ENCODE peak calls at places on chromosomes 2 and 18, in eight cellular contexts. D is GM23338, X is psoas muscle, N is heart left ventricle, L is kidney epithelial cell, B is foreskin fibroblast, Y is stomach, W is IMR-90. Z is an unnamed sample.

GRCh38 chr2:239610457-239611221 is 209.8 kb upstream of the HDAC4 start:
- DNase-seq in L (no peak), B (no peak), N (no peak), Y (no peak), D (no peak), W (no peak), X (no peak), Z (no peak)

GRCh38 chr2:165361511-165361910 is 108.0 kb upstream of the CSRNP3 start:
- DNase-seq in N (no peak), L (no peak), Y (no peak), X (no peak), W (no peak), B (no peak), D (no peak), Z (no peak)

GRCh38 chr2:241724259-241724974 is 10.0 kb upstream of the D2HGDH start:
- DNase-seq in N (no peak), L (no peak), X (no peak), B (no peak), W (no peak), Y (no peak), D (peak), Z (no peak)

GRCh38 chr2:121530210-121530562 is 494 bp upstream of the RNU4ATAC start:
- DNase-seq in X (peak), B (peak), N (peak), Y (peak), L (peak), D (peak), W (peak), Z (peak)

GRCh38 chr18:4454548-4455112 is 477 bp downstream of the DLGAP1 start:
- DNase-seq in D (peak), B (no peak), N (no peak), X (no peak), Y (no peak), W (no peak), L (no peak), Z (no peak)

GRCh38 chr2:33929467-33929866 is 330.4 kb upstream of the FAM98A start:
- DNase-seq in L (no peak), X (no peak), N (no peak), B (no peak), D (no peak), Y (no peak), W (no peak), Z (no peak)

GRCh38 chr2:275457-275856 is 10.7 kb downstream of the ACP1 start:
- DNase-seq in B (no peak), X (no peak), Y (no peak), N (no peak), D (no peak), L (no peak), W (no peak), Z (no peak)

GRCh38 chr2:216687646-216688045 is 7.7 kb downstream of the IGFBP5 start:
- DNase-seq in B (no peak), L (no peak), Y (no peak), D (peak), X (no peak), N (no peak), W (no peak), Z (no peak)

GRCh38 chr18:79519751-79520472 is 124.2 kb downstream of the NFATC1 start:
- DNase-seq in N (no peak), L (no peak), X (no peak), Y (no peak), B (peak), W (peak), D (peak), Z (no peak)

GRCh38 chr2:27264753-27265535 is 2.1 kb upstream of the SLC30A3 start:
- DNase-seq in D (peak), Y (peak), L (no peak), X (peak), B (peak), N (peak), W (peak), Z (peak)

GRCh38 chr18:61581578-61582204 is 248.5 kb downstream of the CDH20 start:
- DNase-seq in X (peak), N (peak), B (peak), D (peak), L (no peak), W (peak), Y (peak), Z (peak)
- H3K4me3 ChIP-seq in X (peak), N (peak), B (peak), D (peak), L (peak), W (peak), Y (peak), Z (peak)

DNA sequence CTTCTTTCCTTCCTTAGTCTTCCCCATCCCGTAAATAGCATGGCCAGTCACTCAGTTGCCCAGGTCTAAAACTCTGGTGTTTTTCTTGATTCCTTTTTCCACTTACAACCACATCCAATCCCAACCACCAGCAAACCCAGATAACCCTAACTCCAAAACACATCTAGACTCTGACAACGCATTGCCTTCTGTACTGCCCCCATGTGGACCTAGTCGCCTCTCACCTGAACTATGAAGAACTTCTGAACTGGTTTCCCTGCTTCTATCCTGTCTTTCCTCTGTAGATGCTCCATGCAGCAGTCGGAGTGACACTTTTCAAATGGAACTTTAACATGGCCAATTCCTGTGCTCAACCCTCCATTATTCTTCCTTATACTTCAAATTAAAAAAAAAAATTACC is 26.5 kb downstream of the ST6GAL2 start:
- DNase-seq in W (no peak), L (no peak), B (no peak), Y (no peak), D (peak), X (no peak), N (no peak), Z (no peak)
- TF ChIP-seq CTCF in W (no peak), L (no peak), B (no peak), Y (no peak), D (peak), X (no peak), N (no peak), Z (no peak)

GRCh38 chr2:8455236-8456148 is 226.4 kb upstream of the ID2 start:
- DNase-seq in Y (no peak), B (no peak), W (no peak), X (no peak), N (no peak), D (no peak), L (no peak), Z (no peak)

GRCh38 chr2:8457620-8458255 is 224.1 kb upstream of the ID2 start:
- DNase-seq in X (no peak), D (peak), N (no peak), Y (peak), L (no peak), W (no peak), B (no peak), Z (no peak)

GRCh38 chr2:8456149-8457091 is 225.4 kb upstream of the ID2 start:
- DNase-seq in Y (peak), W (no peak), X (no peak), D (peak), L (no peak), N (no peak), B (no peak), Z (no peak)

GRCh38 chr2:8458461-8459459 is 223.1 kb upstream of the ID2 start:
- DNase-seq in W (no peak), B (no peak), L (no peak), Y (no peak), N (no peak), D (no peak), X (no peak), Z (no peak)

DNA sequence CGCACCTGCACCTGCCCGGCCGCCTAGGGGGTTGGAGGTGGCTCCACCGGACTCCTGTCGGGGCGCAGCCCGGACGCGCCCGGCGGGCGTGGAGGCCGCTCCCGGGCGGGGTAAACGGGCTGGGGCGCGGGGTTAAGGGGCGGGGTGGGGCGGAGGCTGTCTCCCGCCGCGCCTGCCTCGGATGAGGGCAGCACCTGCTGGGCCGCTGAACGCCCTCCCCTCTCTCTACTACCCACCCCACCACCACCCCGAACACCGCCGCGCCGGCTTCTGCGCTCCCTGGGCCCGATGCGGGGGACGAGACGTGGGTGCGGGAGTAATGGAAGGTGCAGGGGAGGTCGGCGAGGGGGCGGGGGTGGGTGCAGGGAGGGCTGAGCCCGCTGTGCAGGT is 224.8 kb upstream of the ID2 start:
- DNase-seq in N (no peak), B (no peak), L (no peak), W (no peak), D (peak), X (no peak), Y (peak), Z (no peak)
- H3K4me3 ChIP-seq in N (peak), B (no peak), L (peak), W (no peak), D (peak), X (no peak), Y (peak), Z (no peak)

DNA sequence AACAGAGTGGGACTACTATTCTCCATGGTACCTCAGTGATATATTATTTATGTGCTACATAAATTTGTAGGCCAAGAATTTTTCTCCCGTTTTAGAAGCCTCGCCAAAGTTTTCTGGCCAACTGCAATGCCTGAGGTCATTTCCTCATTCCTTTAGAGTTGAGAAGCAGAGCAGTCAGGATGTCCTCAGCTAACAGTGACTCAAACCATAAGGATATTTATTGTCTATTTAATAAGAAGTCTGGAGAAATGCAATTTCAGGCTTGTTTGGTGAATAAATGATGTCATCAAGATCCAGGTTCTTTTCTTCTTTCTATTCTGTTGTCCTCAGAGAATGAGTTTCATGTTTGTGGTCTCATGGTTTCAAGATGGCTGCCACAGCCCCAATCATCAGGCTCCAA is 91.0 kb downstream of the ADCYAP1 start:
- DNase-seq in D (no peak), N (no peak), W (peak), B (no peak), Y (no peak), X (no peak), L (peak), Z (peak)
- TF ChIP-seq CTCF in D (no peak), N (no peak), W (no peak), B (no peak), Y (no peak), X (no peak), L (no peak), Z (no peak)

DNA sequence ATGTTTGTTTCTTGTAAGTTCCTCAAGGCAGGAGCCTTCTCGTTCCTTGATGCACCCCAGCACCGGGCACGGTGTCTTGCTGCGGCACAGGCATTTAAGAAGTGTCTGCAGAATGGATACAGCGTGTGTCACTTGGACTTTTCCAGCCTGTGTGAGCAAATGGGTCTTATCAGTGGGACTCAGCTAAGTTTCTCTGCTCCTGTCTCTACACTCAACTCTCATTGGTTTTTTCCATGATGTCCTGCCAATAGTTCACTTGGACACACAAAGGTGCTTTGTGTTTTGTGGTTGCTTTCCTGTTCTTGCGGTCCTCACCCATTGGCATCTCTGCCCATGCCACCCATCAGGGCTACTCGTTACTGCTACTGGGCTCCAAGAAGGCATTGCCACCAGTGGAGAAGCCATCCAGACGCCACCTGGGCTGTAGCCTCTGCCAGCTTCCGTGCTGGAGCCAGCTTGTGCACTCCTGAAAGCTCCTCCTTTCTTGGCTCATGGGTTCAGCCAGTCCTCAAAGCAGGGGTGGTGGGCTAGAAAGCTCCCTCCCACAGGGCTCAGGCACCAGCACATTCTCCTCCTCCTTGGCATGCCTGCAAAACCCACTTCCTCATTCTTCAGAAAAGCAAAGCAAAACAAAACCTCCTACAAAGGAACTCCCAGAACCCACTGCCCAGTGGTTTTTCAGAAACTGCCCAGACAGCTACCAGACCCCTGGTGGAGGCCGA is 41.4 kb downstream of the IL1R2 start:
- DNase-seq in N (peak), L (peak), X (no peak), Y (peak), B (peak), W (peak), D (no peak), Z (peak)
- H3K4me3 ChIP-seq in N (peak), L (no peak), X (no peak), Y (no peak), B (no peak), W (no peak), D (no peak), Z (no peak)

GRCh38 chr2:170292415-170292814 is 114.5 kb downstream of the MYO3B start:
- DNase-seq in W (no peak), Y (no peak), L (no peak), X (no peak), B (no peak), N (no peak), D (peak), Z (no peak)
- TF ChIP-seq CTCF in W (no peak), Y (no peak), L (no peak), X (no peak), B (no peak), N (no peak), D (peak), Z (no peak)

GRCh38 chr2:235677276-235677788 is 183.5 kb downstream of the AGAP1 start:
- DNase-seq in N (no peak), L (no peak), D (no peak), W (no peak), B (no peak), X (no peak), Y (no peak), Z (no peak)

GRCh38 chr2:235674812-235675211 is 181.0 kb downstream of the AGAP1 start:
- DNase-seq in D (no peak), W (no peak), Y (no peak), L (no peak), B (no peak), X (no peak), N (no peak), Z (no peak)

GRCh38 chr2:235676536-235676799 is 182.6 kb downstream of the AGAP1 start:
- DNase-seq in W (no peak), Y (no peak), B (no peak), L (no peak), D (no peak), N (no peak), X (no peak), Z (no peak)

GRCh38 chr2:235674116-235674515 is 180.3 kb downstream of the AGAP1 start:
- DNase-seq in X (no peak), D (no peak), B (no peak), Y (no peak), L (no peak), W (no peak), N (no peak), Z (no peak)

DNA sequence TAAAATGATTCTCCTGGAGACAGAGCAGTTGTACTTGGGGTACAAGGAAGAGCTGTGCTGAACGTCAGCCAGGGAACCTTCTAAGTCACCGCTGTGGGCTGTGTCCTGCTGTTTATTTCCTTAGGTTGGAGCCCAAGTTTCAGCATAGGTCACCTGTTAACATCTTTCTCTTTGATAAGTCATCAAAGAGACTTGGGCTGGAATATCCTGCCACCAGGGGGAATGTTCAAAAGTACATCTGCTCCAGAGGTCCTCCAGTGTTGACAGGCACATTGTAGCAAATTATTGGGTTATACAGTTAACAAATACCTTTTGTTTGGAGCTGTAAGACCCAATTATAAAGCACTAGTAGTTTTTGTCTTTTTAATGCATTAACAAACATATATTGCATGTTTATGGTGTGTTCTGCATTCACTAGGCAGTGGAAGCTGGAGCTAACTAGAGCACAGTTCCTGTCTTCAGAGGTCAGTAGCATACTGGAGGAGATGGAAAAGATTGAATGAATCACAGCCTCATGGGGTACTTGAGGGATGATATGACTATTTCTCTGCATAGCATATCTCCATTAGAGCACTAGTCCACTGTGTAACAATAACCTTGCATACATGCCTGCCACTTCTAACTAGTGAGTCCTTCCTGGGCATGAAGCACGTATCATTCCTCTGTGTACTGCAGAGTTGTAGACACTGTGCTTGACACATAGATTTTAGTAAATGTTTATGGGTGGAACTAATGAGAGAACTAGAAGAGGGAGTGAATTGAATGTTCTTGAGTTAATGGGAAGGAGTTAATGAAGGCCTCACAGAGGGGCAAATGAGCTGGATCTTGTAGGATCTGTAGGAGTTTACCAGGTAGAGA is 182.1 kb downstream of the AGAP1 start:
- DNase-seq in L (no peak), D (no peak), B (peak), W (peak), Y (no peak), X (no peak), N (no peak), Z (peak)
- H3K4me3 ChIP-seq in L (no peak), D (no peak), B (no peak), W (no peak), Y (no peak), X (no peak), N (no peak), Z (no peak)

GRCh38 chr2:176115883-176116813 is at the start of gene HOXD10:
- DNase-seq in D (peak), X (peak), N (no peak), W (no peak), L (peak), B (no peak), Y (no peak), Z (peak)

GRCh38 chr2:176117823-176118376 is 1.3 kb downstream of the HOXD10 start:
- DNase-seq in Y (no peak), D (no peak), X (no peak), L (no peak), W (no peak), B (no peak), N (no peak), Z (no peak)

GRCh38 chr2:176120369-176121307 is 1.9 kb upstream of the HOXD9 start:
- DNase-seq in X (no peak), W (no peak), L (no peak), D (no peak), Y (no peak), B (no peak), N (no peak), Z (no peak)

GRCh38 chr2:176117162-176117822 is 714 bp downstream of the HOXD10 start:
- DNase-seq in N (no peak), L (no peak), D (no peak), B (no peak), Y (no peak), W (no peak), X (no peak), Z (no peak)

GRCh38 chr2:176118606-176119370 is 2.2 kb downstream of the HOXD10 start:
- DNase-seq in L (no peak), W (no peak), B (no peak), D (peak), N (no peak), X (no peak), Y (no peak), Z (peak)
- TF ChIP-seq CTCF in L (peak), W (peak), B (peak), D (peak), N (peak), X (peak), Y (no peak), Z (peak)

GRCh38 chr2:127217470-127218325 is 2.4 kb downstream of the CYP27C1 start:
- DNase-seq in D (peak), B (peak), Y (no peak), N (no peak), L (peak), X (no peak), W (no peak), Z (no peak)

GRCh38 chr2:127218843-127219715 is 1.0 kb downstream of the CYP27C1 start:
- DNase-seq in Y (no peak), D (peak), W (no peak), L (no peak), X (no peak), N (no peak), B (peak), Z (no peak)

GRCh38 chr2:127220102-127220806 is at the start of gene CYP27C1:
- DNase-seq in N (no peak), X (no peak), L (no peak), D (peak), B (peak), W (no peak), Y (no peak), Z (no peak)

GRCh38 chr2:127219716-127220090 is 396 bp downstream of the CYP27C1 start:
- DNase-seq in L (no peak), Y (no peak), W (no peak), B (peak), N (no peak), D (peak), X (peak), Z (no peak)

DNA sequence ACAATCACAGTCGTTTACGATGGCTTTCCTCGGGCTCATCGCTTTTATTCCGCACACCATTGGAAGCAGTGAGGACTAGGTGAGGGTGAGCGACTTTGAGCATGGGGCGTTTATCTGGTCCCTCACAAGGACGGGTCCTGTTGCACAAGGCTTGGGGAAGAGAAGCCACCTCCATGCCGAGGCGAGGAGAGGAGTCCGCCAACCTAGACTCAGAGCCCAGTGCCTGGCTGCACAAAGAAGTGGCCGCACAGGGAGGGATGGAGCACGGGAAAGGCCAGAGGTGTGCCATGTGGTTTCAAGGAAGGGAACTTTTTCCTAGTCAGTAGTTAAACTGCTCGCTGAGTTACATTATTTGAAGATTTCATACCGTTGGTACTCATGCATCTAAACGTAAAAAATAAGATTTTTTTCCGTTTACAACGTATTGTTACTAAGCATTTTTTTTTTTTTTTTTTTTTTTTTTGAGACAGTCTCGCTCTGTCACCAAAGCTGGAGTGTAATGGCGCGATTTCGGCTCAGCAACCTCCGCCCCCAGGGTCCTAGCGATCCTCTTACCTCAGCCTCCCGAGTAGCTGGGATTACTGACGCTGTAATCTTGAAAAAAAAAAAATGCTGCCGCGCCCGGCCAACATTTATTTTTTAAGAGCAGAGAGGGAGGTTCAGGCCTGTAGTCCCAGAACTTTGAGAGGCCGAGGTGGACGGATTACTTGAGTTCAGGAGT is 868 bp upstream of the CYP27C1 start:
- DNase-seq in N (no peak), Y (no peak), D (peak), X (no peak), W (no peak), B (peak), L (no peak), Z (no peak)
- H3K4me3 ChIP-seq in N (peak), Y (no peak), D (peak), X (peak), W (no peak), B (peak), L (no peak), Z (no peak)